ENCODE peak calls at places on chromosomes 11 and 22, in six cellular contexts. One of them, this sample, is unnamed.

GRCh38 chr11:66887531-66887930 is 30.7 kb downstream of the LRFN4 start:
- DNase-seq in activated T-cell treated with anti-CD3 and anti-CD28 coated beads for 1 hour: no peak
- DNase-seq in activated CD4-positive, CD25-positive, alpha-beta regulatory T cell treated with anti-CD3 and anti-CD28 coated beads, Interleukin-2, amount 50 U/mL, for 72 hours: no peak
- DNase-seq in fibroblast of lung: no peak
- DNase-seq in stimulated activated CD8-positive, alpha-beta memory T cell treated with anti-CD3 and anti-CD28 coated beads, Interleukin-2, amount 100 ng/mL, for 1 hour: no peak
- DNase-seq in SJSA1: no peak
- DNase-seq in this sample: no peak

GRCh38 chr11:109236696-109237095 is 185.3 kb upstream of the C11orf87 start:
- DNase-seq in activated T-cell treated with anti-CD3 and anti-CD28 coated beads for 1 hour: no peak
- DNase-seq in activated CD4-positive, CD25-positive, alpha-beta regulatory T cell treated with anti-CD3 and anti-CD28 coated beads, Interleukin-2, amount 50 U/mL, for 72 hours: no peak
- DNase-seq in fibroblast of lung: peak
- DNase-seq in stimulated activated CD8-positive, alpha-beta memory T cell treated with anti-CD3 and anti-CD28 coated beads, Interleukin-2, amount 100 ng/mL, for 1 hour: no peak
- DNase-seq in SJSA1: no peak
- DNase-seq in this sample: no peak

GRCh38 chr22:26169312-26170111 is at the start of gene SEZ6L:
- DNase-seq in activated T-cell treated with anti-CD3 and anti-CD28 coated beads for 1 hour: no peak
- DNase-seq in activated CD4-positive, CD25-positive, alpha-beta regulatory T cell treated with anti-CD3 and anti-CD28 coated beads, Interleukin-2, amount 50 U/mL, for 72 hours: no peak
- DNase-seq in fibroblast of lung: peak
- DNase-seq in stimulated activated CD8-positive, alpha-beta memory T cell treated with anti-CD3 and anti-CD28 coated beads, Interleukin-2, amount 100 ng/mL, for 1 hour: no peak
- DNase-seq in SJSA1: no peak
- DNase-seq in this sample: no peak

GRCh38 chr22:23534851-23535717 is 45.0 kb downstream of the IGLL1 start:
- DNase-seq in activated T-cell treated with anti-CD3 and anti-CD28 coated beads for 1 hour: no peak
- DNase-seq in activated CD4-positive, CD25-positive, alpha-beta regulatory T cell treated with anti-CD3 and anti-CD28 coated beads, Interleukin-2, amount 50 U/mL, for 72 hours: no peak
- DNase-seq in fibroblast of lung: no peak
- DNase-seq in stimulated activated CD8-positive, alpha-beta memory T cell treated with anti-CD3 and anti-CD28 coated beads, Interleukin-2, amount 100 ng/mL, for 1 hour: no peak
- DNase-seq in SJSA1: no peak
- DNase-seq in this sample: peak

GRCh38 chr11:46363031-46363407 is 15.8 kb downstream of the DGKZ start:
- DNase-seq in activated T-cell treated with anti-CD3 and anti-CD28 coated beads for 1 hour: no peak
- DNase-seq in activated CD4-positive, CD25-positive, alpha-beta regulatory T cell treated with anti-CD3 and anti-CD28 coated beads, Interleukin-2, amount 50 U/mL, for 72 hours: no peak
- DNase-seq in fibroblast of lung: peak
- DNase-seq in stimulated activated CD8-positive, alpha-beta memory T cell treated with anti-CD3 and anti-CD28 coated beads, Interleukin-2, amount 100 ng/mL, for 1 hour: no peak
- DNase-seq in SJSA1: peak
- DNase-seq in this sample: peak

GRCh38 chr11:9982796-9983579 is 311.0 kb downstream of the SBF2 start:
- DNase-seq in activated T-cell treated with anti-CD3 and anti-CD28 coated beads for 1 hour: no peak
- DNase-seq in activated CD4-positive, CD25-positive, alpha-beta regulatory T cell treated with anti-CD3 and anti-CD28 coated beads, Interleukin-2, amount 50 U/mL, for 72 hours: no peak
- DNase-seq in fibroblast of lung: peak
- DNase-seq in stimulated activated CD8-positive, alpha-beta memory T cell treated with anti-CD3 and anti-CD28 coated beads, Interleukin-2, amount 100 ng/mL, for 1 hour: no peak
- DNase-seq in SJSA1: peak
- DNase-seq in this sample: no peak

GRCh38 chr11:115613986-115614625 is 109.9 kb upstream of the CADM1 start:
- DNase-seq in activated T-cell treated with anti-CD3 and anti-CD28 coated beads for 1 hour: no peak
- DNase-seq in activated CD4-positive, CD25-positive, alpha-beta regulatory T cell treated with anti-CD3 and anti-CD28 coated beads, Interleukin-2, amount 50 U/mL, for 72 hours: no peak
- DNase-seq in fibroblast of lung: peak
- DNase-seq in stimulated activated CD8-positive, alpha-beta memory T cell treated with anti-CD3 and anti-CD28 coated beads, Interleukin-2, amount 100 ng/mL, for 1 hour: no peak
- DNase-seq in SJSA1: peak
- DNase-seq in this sample: no peak

GRCh38 chr22:26432619-26433311 is 3.7 kb downstream of the ASPHD2 start:
- DNase-seq in activated T-cell treated with anti-CD3 and anti-CD28 coated beads for 1 hour: no peak
- DNase-seq in activated CD4-positive, CD25-positive, alpha-beta regulatory T cell treated with anti-CD3 and anti-CD28 coated beads, Interleukin-2, amount 50 U/mL, for 72 hours: no peak
- DNase-seq in fibroblast of lung: no peak
- DNase-seq in stimulated activated CD8-positive, alpha-beta memory T cell treated with anti-CD3 and anti-CD28 coated beads, Interleukin-2, amount 100 ng/mL, for 1 hour: no peak
- DNase-seq in SJSA1: no peak
- DNase-seq in this sample: no peak

GRCh38 chr11:105910095-105910715 is 111.8 kb downstream of the MSANTD4 start:
- DNase-seq in activated T-cell treated with anti-CD3 and anti-CD28 coated beads for 1 hour: no peak
- DNase-seq in activated CD4-positive, CD25-positive, alpha-beta regulatory T cell treated with anti-CD3 and anti-CD28 coated beads, Interleukin-2, amount 50 U/mL, for 72 hours: no peak
- DNase-seq in fibroblast of lung: peak
- DNase-seq in stimulated activated CD8-positive, alpha-beta memory T cell treated with anti-CD3 and anti-CD28 coated beads, Interleukin-2, amount 100 ng/mL, for 1 hour: no peak
- DNase-seq in SJSA1: no peak
- DNase-seq in this sample: no peak

GRCh38 chr22:29559030-29559429 is 5.5 kb upstream of the THOC5 start:
- DNase-seq in activated T-cell treated with anti-CD3 and anti-CD28 coated beads for 1 hour: no peak
- DNase-seq in activated CD4-positive, CD25-positive, alpha-beta regulatory T cell treated with anti-CD3 and anti-CD28 coated beads, Interleukin-2, amount 50 U/mL, for 72 hours: no peak
- DNase-seq in fibroblast of lung: no peak
- DNase-seq in stimulated activated CD8-positive, alpha-beta memory T cell treated with anti-CD3 and anti-CD28 coated beads, Interleukin-2, amount 100 ng/mL, for 1 hour: no peak
- DNase-seq in SJSA1: no peak
- DNase-seq in this sample: no peak

GRCh38 chr11:57616595-57616994 is 19.1 kb downstream of the SERPING1 start:
- DNase-seq in activated T-cell treated with anti-CD3 and anti-CD28 coated beads for 1 hour: no peak
- DNase-seq in activated CD4-positive, CD25-positive, alpha-beta regulatory T cell treated with anti-CD3 and anti-CD28 coated beads, Interleukin-2, amount 50 U/mL, for 72 hours: no peak
- DNase-seq in fibroblast of lung: no peak
- DNase-seq in stimulated activated CD8-positive, alpha-beta memory T cell treated with anti-CD3 and anti-CD28 coated beads, Interleukin-2, amount 100 ng/mL, for 1 hour: no peak
- DNase-seq in SJSA1: no peak
- DNase-seq in this sample: no peak

GRCh38 chr22:28799125-28799833 is 1.1 kb downstream of the XBP1 start:
- DNase-seq in activated T-cell treated with anti-CD3 and anti-CD28 coated beads for 1 hour: no peak
- DNase-seq in activated CD4-positive, CD25-positive, alpha-beta regulatory T cell treated with anti-CD3 and anti-CD28 coated beads, Interleukin-2, amount 50 U/mL, for 72 hours: no peak
- DNase-seq in fibroblast of lung: peak
- DNase-seq in stimulated activated CD8-positive, alpha-beta memory T cell treated with anti-CD3 and anti-CD28 coated beads, Interleukin-2, amount 100 ng/mL, for 1 hour: no peak
- DNase-seq in SJSA1: peak
- DNase-seq in this sample: peak

GRCh38 chr11:134625631-134626030 is 213.6 kb upstream of the B3GAT1 start:
- DNase-seq in activated T-cell treated with anti-CD3 and anti-CD28 coated beads for 1 hour: no peak
- DNase-seq in activated CD4-positive, CD25-positive, alpha-beta regulatory T cell treated with anti-CD3 and anti-CD28 coated beads, Interleukin-2, amount 50 U/mL, for 72 hours: no peak
- DNase-seq in fibroblast of lung: no peak
- DNase-seq in stimulated activated CD8-positive, alpha-beta memory T cell treated with anti-CD3 and anti-CD28 coated beads, Interleukin-2, amount 100 ng/mL, for 1 hour: no peak
- DNase-seq in SJSA1: no peak
- DNase-seq in this sample: peak

GRCh38 chr11:33505140-33505539 is 195.5 kb downstream of the C11orf91 start:
- DNase-seq in activated T-cell treated with anti-CD3 and anti-CD28 coated beads for 1 hour: no peak
- DNase-seq in activated CD4-positive, CD25-positive, alpha-beta regulatory T cell treated with anti-CD3 and anti-CD28 coated beads, Interleukin-2, amount 50 U/mL, for 72 hours: no peak
- DNase-seq in fibroblast of lung: no peak
- DNase-seq in stimulated activated CD8-positive, alpha-beta memory T cell treated with anti-CD3 and anti-CD28 coated beads, Interleukin-2, amount 100 ng/mL, for 1 hour: no peak
- DNase-seq in SJSA1: no peak
- DNase-seq in this sample: no peak